ENCODE peak calls at places on chromosomes 5 and 9, in eight cellular contexts. One of them, this sample, is unnamed.

GRCh38 chr9:137804908-137805356 is 72.7 kb upstream of the CACNA1B start:
- DNase-seq in lung: no peak
- DNase-seq in AML-193: no peak
- DNase-seq in lower leg skin: no peak
- DNase-seq in Caki2: no peak
- DNase-seq in ureter: no peak
- DNase-seq in heart right ventricle: no peak
- DNase-seq in HT1080: peak
- DNase-seq in this sample: no peak

GRCh38 chr5:132064140-132064539 is 3.7 kb downstream of the IL3 start:
- DNase-seq in lung: no peak
- DNase-seq in AML-193: no peak
- DNase-seq in lower leg skin: no peak
- DNase-seq in Caki2: no peak
- DNase-seq in ureter: no peak
- DNase-seq in heart right ventricle: no peak
- DNase-seq in HT1080: no peak
- DNase-seq in this sample: no peak

GRCh38 chr5:664994-665360 is 28.2 kb downstream of the TPPP start:
- DNase-seq in lung: no peak
- DNase-seq in AML-193: no peak
- DNase-seq in lower leg skin: no peak
- DNase-seq in Caki2: no peak
- DNase-seq in ureter: no peak
- DNase-seq in heart right ventricle: no peak
- DNase-seq in HT1080: no peak
- DNase-seq in this sample: no peak

GRCh38 chr5:178808886-178809285 is 50.9 kb upstream of the ZNF354B start:
- DNase-seq in lung: no peak
- DNase-seq in AML-193: no peak
- DNase-seq in lower leg skin: no peak
- DNase-seq in Caki2: no peak
- DNase-seq in ureter: no peak
- DNase-seq in heart right ventricle: no peak
- DNase-seq in HT1080: no peak
- DNase-seq in this sample: no peak

GRCh38 chr9:93098236-93098946 is 2.4 kb downstream of the CARD19 start:
- DNase-seq in lung: peak
- DNase-seq in AML-193: peak
- DNase-seq in lower leg skin: peak
- DNase-seq in Caki2: peak
- DNase-seq in ureter: peak
- DNase-seq in heart right ventricle: peak
- DNase-seq in HT1080: peak
- DNase-seq in this sample: peak

GRCh38 chr5:24364711-24365110 is 280.1 kb downstream of the CDH10 start:
- DNase-seq in lung: no peak
- DNase-seq in AML-193: no peak
- DNase-seq in lower leg skin: no peak
- DNase-seq in Caki2: no peak
- DNase-seq in ureter: no peak
- DNase-seq in heart right ventricle: no peak
- DNase-seq in HT1080: no peak
- DNase-seq in this sample: no peak

GRCh38 chr5:65721050-65721774 is 697 bp downstream of the SGTB start:
- DNase-seq in lung: peak
- DNase-seq in AML-193: peak
- DNase-seq in lower leg skin: peak
- DNase-seq in Caki2: no peak
- DNase-seq in ureter: peak
- DNase-seq in heart right ventricle: peak
- DNase-seq in HT1080: peak
- DNase-seq in this sample: peak

GRCh38 chr5:36744041-36744677 is 132.4 kb upstream of the NIPBL start:
- DNase-seq in lung: no peak
- DNase-seq in AML-193: no peak
- DNase-seq in lower leg skin: no peak
- DNase-seq in Caki2: peak
- DNase-seq in ureter: no peak
- DNase-seq in heart right ventricle: no peak
- DNase-seq in HT1080: no peak
- DNase-seq in this sample: no peak

GRCh38 chr9:94002316-94003140 is 47.4 kb upstream of the BARX1 start:
- DNase-seq in lung: no peak
- DNase-seq in AML-193: peak
- DNase-seq in lower leg skin: no peak
- DNase-seq in Caki2: no peak
- DNase-seq in ureter: no peak
- DNase-seq in heart right ventricle: no peak
- DNase-seq in HT1080: peak
- DNase-seq in this sample: peak

GRCh38 chr9:125536184-125537152 is 170.5 kb downstream of the MAPKAP1 start:
- DNase-seq in lung: no peak
- DNase-seq in AML-193: no peak
- DNase-seq in lower leg skin: no peak
- DNase-seq in Caki2: peak
- DNase-seq in ureter: no peak
- DNase-seq in heart right ventricle: no peak
- DNase-seq in HT1080: no peak
- DNase-seq in this sample: no peak

GRCh38 chr5:75286211-75286773 is 49.6 kb upstream of the ANKRD31 start:
- DNase-seq in lung: no peak
- DNase-seq in AML-193: no peak
- DNase-seq in lower leg skin: no peak
- DNase-seq in Caki2: no peak
- DNase-seq in ureter: no peak
- DNase-seq in heart right ventricle: no peak
- DNase-seq in HT1080: no peak
- DNase-seq in this sample: no peak

GRCh38 chr9:16870606-16871357 is at the start of gene BNC2:
- DNase-seq in lung: no peak
- DNase-seq in AML-193: peak
- DNase-seq in lower leg skin: peak
- DNase-seq in Caki2: peak
- DNase-seq in ureter: peak
- DNase-seq in heart right ventricle: peak
- DNase-seq in HT1080: peak
- DNase-seq in this sample: no peak

GRCh38 chr5:134577022-134577795 is 51.7 kb downstream of the JADE2 start:
- DNase-seq in lung: no peak
- DNase-seq in AML-193: no peak
- DNase-seq in lower leg skin: no peak
- DNase-seq in Caki2: peak
- DNase-seq in ureter: no peak
- DNase-seq in heart right ventricle: no peak
- DNase-seq in HT1080: peak
- DNase-seq in this sample: no peak

GRCh38 chr9:32703635-32704034 is 68.2 kb upstream of the TAF1L start:
- DNase-seq in lung: no peak
- DNase-seq in AML-193: no peak
- DNase-seq in lower leg skin: no peak
- DNase-seq in Caki2: peak
- DNase-seq in ureter: no peak
- DNase-seq in heart right ventricle: no peak
- DNase-seq in HT1080: no peak
- DNase-seq in this sample: no peak

GRCh38 chr5:173792781-173793547 is 95.2 kb upstream of the CPEB4 start:
- DNase-seq in lung: no peak
- DNase-seq in AML-193: no peak
- DNase-seq in lower leg skin: no peak
- DNase-seq in Caki2: no peak
- DNase-seq in ureter: no peak
- DNase-seq in heart right ventricle: no peak
- DNase-seq in HT1080: no peak
- DNase-seq in this sample: no peak

GRCh38 chr5:111697215-111697614 is 59.8 kb downstream of the NREP start:
- DNase-seq in lung: no peak
- DNase-seq in AML-193: no peak
- DNase-seq in lower leg skin: no peak
- DNase-seq in Caki2: no peak
- DNase-seq in ureter: no peak
- DNase-seq in heart right ventricle: no peak
- DNase-seq in HT1080: no peak
- DNase-seq in this sample: no peak

GRCh38 chr5:116675628-116675910 is 100.9 kb upstream of the SEMA6A start:
- DNase-seq in lung: no peak
- DNase-seq in AML-193: no peak
- DNase-seq in lower leg skin: no peak
- DNase-seq in Caki2: no peak
- DNase-seq in ureter: no peak
- DNase-seq in heart right ventricle: no peak
- DNase-seq in HT1080: no peak
- DNase-seq in this sample: no peak

GRCh38 chr9:19409406-19410194 is 791 bp downstream of the ACER2 start:
- DNase-seq in lung: no peak
- DNase-seq in AML-193: peak
- DNase-seq in lower leg skin: no peak
- DNase-seq in Caki2: no peak
- DNase-seq in ureter: peak
- DNase-seq in heart right ventricle: peak
- DNase-seq in HT1080: peak
- DNase-seq in this sample: no peak

This sample was measured in stomach.